ENCODE peak calls at places on chromosomes 7 and 10, in four cellular contexts. One of them, this sample, is unnamed.

GRCh38 chr7:144818516-144818915 is 17.3 kb downstream of the TPK1 start:
- DNase-seq in HCT116: no peak
- DNase-seq in K562: no peak
- DNase-seq in GM12878: no peak
- DNase-seq in this sample: no peak

GRCh38 chr7:116932566-116932965 is 20.7 kb upstream of the ST7 start:
- DNase-seq in HCT116: no peak
- DNase-seq in K562: no peak
- DNase-seq in GM12878: no peak
- DNase-seq in this sample: no peak

GRCh38 chr7:148060724-148061123 is 529.8 kb upstream of the C7orf33 start:
- DNase-seq in HCT116: no peak
- DNase-seq in K562: no peak
- DNase-seq in GM12878: peak; percentile 15
- DNase-seq in this sample: no peak

GRCh38 chr7:80287400-80288174 is 153.0 kb downstream of the GNAI1 start:
- DNase-seq in HCT116: no peak
- DNase-seq in K562: no peak
- DNase-seq in GM12878: no peak
- DNase-seq in this sample: no peak

GRCh38 chr7:155426543-155427410 is 31.2 kb upstream of the EN2 start:
- DNase-seq in HCT116: no peak
- DNase-seq in K562: no peak
- DNase-seq in GM12878: no peak
- DNase-seq in this sample: no peak

GRCh38 chr7:913736-914520 is 37.6 kb downstream of the GET4 start:
- DNase-seq in HCT116: no peak
- DNase-seq in K562: no peak
- DNase-seq in GM12878: no peak
- DNase-seq in this sample: no peak

GRCh38 chr10:3525832-3526449 is 259.1 kb downstream of the KLF6 start:
- DNase-seq in HCT116: peak; percentile 76
- DNase-seq in K562: peak; percentile 55
- DNase-seq in GM12878: no peak
- DNase-seq in this sample: peak; percentile 13

GRCh38 chr7:157851501-157852067 is 514.8 kb downstream of the DNAJB6 start:
- DNase-seq in HCT116: peak; percentile 8
- DNase-seq in K562: peak; percentile 19
- DNase-seq in GM12878: no peak
- DNase-seq in this sample: peak; percentile 17

GRCh38 chr10:69885379-69886156 is 83.9 kb downstream of the COL13A1 start:
- DNase-seq in HCT116: no peak
- DNase-seq in K562: peak; percentile 29
- DNase-seq in GM12878: no peak
- DNase-seq in this sample: no peak

GRCh38 chr10:5720182-5720581 is 35.5 kb downstream of the TASOR2 start:
- DNase-seq in HCT116: no peak
- DNase-seq in K562: no peak
- DNase-seq in GM12878: no peak
- DNase-seq in this sample: no peak

DNA sequence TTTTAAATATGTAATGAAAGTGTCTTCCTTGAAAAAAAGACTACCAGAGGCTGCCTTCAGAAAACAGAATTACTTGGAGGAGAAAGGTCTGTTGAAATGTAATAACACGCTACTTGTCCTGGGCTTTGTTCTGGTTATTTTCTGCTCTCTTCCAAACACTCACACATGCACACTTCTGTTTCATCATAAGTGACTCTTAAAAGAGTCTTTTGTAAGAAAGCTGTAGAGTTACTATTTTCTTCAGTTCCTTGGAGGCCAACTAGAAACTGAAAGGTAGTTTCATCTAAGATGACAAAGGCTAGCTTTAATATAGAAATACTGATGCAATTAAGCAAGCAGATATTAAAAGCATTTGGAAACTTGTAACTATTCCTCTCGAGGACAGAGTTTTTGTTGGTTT is 39.1 kb downstream of the TASOR2 start:
- DNase-seq in HCT116: no peak
- DNase-seq in K562: no peak
- DNase-seq in GM12878: no peak
- DNase-seq in this sample: no peak
- TF ChIP-seq CEBPB in HCT116: no peak
- TF ChIP-seq CEBPB in K562: no peak
- TF ChIP-seq CEBPB in GM12878: no peak
- TF ChIP-seq CEBPB in this sample: no peak

DNA sequence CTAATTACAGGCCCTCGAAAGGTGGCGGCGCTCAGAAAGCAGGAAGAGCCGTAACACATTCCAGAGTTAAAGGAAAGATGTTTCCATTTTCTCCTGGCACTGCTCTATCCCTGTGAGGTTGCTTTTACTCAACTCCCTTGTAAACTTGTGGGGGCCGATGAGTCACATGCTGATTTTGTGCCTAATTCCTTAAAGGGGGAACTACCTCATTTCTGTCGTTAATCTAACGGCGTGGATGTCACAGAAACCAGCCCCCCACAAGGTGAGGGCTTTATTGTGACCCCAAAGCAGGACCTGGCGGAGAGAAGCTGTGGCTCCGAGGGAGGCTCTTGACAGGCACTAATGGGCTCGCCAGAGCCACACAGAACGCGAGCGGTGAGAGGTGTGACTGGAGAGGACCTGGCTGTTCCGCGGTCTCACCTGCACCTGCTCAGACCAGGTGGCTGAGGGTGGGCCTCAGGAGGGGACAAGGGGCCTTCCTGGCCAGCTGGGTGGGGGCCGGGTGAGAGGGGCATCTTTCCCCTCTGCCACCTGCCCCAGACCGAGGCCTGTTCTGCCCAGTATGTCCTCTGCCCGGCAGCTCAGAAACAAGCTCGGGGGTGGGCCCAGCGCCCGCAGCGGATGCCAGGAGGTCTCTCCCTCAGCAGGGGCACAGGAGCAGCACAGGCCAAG is 50.9 kb downstream of the CALML3 start:
- DNase-seq in HCT116: no peak
- DNase-seq in K562: no peak
- DNase-seq in GM12878: no peak
- DNase-seq in this sample: no peak
- TF ChIP-seq ZBTB33 in HCT116: no peak
- TF ChIP-seq ZBTB33 in K562: no peak
- TF ChIP-seq ZBTB33 in GM12878: no peak
- TF ChIP-seq ZBTB33 in this sample: no peak

GRCh38 chr10:28315140-28315539 is 12.3 kb upstream of the MPP7 start:
- DNase-seq in HCT116: no peak
- DNase-seq in K562: no peak
- DNase-seq in GM12878: no peak
- DNase-seq in this sample: no peak
- TF ChIP-seq CEBPB in HCT116: no peak
- TF ChIP-seq CEBPB in K562: no peak
- TF ChIP-seq CEBPB in GM12878: no peak
- TF ChIP-seq CEBPB in this sample: no peak

GRCh38 chr10:95260397-95260881 is 30.4 kb downstream of the PDLIM1 start:
- DNase-seq in HCT116: no peak
- DNase-seq in K562: peak; percentile 42
- DNase-seq in GM12878: no peak
- DNase-seq in this sample: peak; percentile 84
- TF ChIP-seq ZBTB33 in HCT116: no peak
- TF ChIP-seq ZBTB33 in K562: no peak
- TF ChIP-seq ZBTB33 in GM12878: no peak
- TF ChIP-seq ZBTB33 in this sample: no peak

GRCh38 chr10:124527996-124528395 is 66.4 kb downstream of the LHPP start:
- DNase-seq in HCT116: no peak
- DNase-seq in K562: no peak
- DNase-seq in GM12878: no peak
- DNase-seq in this sample: no peak
- TF ChIP-seq CEBPB in HCT116: no peak
- TF ChIP-seq CEBPB in K562: no peak
- TF ChIP-seq CEBPB in GM12878: no peak
- TF ChIP-seq CEBPB in this sample: no peak

DNA sequence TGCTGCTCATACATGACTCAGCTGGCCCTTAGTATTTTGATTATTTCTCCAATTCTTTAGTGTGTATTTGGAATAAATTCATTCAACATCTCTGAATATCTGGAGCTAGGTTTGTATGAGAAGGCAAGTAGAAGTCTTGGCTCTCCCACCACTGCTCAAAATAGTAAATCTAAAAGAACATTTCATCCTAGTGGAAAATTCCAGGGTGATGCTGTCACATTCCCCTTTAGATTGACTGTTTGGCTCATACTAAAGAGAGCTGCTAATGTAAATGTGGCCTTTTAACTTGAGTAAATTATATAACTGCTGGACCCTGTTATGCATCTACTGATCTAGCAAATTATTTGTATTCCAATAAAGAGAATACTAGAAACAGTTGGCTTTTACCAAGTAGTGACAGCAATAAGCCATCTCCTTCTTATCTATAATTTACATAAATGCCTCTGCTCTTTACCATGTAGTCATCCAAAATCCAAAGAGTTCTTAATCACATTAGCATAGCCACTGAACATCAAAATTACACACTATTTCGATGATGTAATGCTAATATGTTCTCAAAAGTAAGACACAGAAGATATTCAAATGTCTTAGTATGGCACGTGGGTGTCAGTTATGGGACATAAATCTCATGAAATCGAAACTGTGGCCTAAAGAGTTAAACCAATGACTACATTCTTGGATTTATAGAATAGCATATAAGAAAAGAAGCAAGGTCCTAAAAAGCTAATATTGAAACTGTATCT is 86.9 kb upstream of the KCND2 start:
- DNase-seq in HCT116: no peak
- DNase-seq in K562: no peak
- DNase-seq in GM12878: no peak
- DNase-seq in this sample: no peak
- TF ChIP-seq ZBTB33 in HCT116: no peak
- TF ChIP-seq ZBTB33 in K562: no peak
- TF ChIP-seq ZBTB33 in GM12878: no peak
- TF ChIP-seq ZBTB33 in this sample: no peak

This sample was measured in HepG2.